ENCODE peak calls at places on chromosomes 1 and 21, in four cellular contexts. One of them, this sample, is unnamed.

GRCh38 chr21:43758132-43758619 is 17.9 kb downstream of the CSTB start:
- DNase-seq in lower lobe of right lung: no peak
- DNase-seq in naive thymus-derived CD4-positive, alpha-beta T cell: no peak
- DNase-seq in AG09309: peak; percentile 37
- DNase-seq in this sample: no peak

GRCh38 chr21:19048088-19048672 is 644.6 kb upstream of the TMPRSS15 start:
- DNase-seq in AG09309: no peak
- DNase-seq in naive thymus-derived CD4-positive, alpha-beta T cell: no peak
- DNase-seq in lower lobe of right lung: no peak
- DNase-seq in this sample: no peak

GRCh38 chr1:41343790-41344679 is 17.2 kb upstream of the FOXO6 start:
- DNase-seq in AG09309: no peak
- DNase-seq in naive thymus-derived CD4-positive, alpha-beta T cell: no peak
- DNase-seq in lower lobe of right lung: no peak
- DNase-seq in this sample: no peak

GRCh38 chr1:13863701-13864100 is 163.7 kb downstream of the PRDM2 start:
- DNase-seq in AG09309: no peak
- DNase-seq in naive thymus-derived CD4-positive, alpha-beta T cell: no peak
- DNase-seq in lower lobe of right lung: no peak
- DNase-seq in this sample: no peak

GRCh38 chr1:243982451-243983018 is 68.5 kb upstream of the ZBTB18 start:
- DNase-seq in naive thymus-derived CD4-positive, alpha-beta T cell: no peak
- DNase-seq in lower lobe of right lung: no peak
- DNase-seq in AG09309: no peak
- DNase-seq in this sample: no peak

GRCh38 chr1:180198611-180199010 is 31.5 kb upstream of the LHX4 start:
- DNase-seq in AG09309: no peak
- DNase-seq in lower lobe of right lung: no peak
- DNase-seq in naive thymus-derived CD4-positive, alpha-beta T cell: no peak
- DNase-seq in this sample: no peak

GRCh38 chr21:31731112-31731801 is 661 bp downstream of the SCAF4 start:
- DNase-seq in AG09309: no peak
- DNase-seq in lower lobe of right lung: peak; percentile 69
- DNase-seq in naive thymus-derived CD4-positive, alpha-beta T cell: peak; percentile 56
- DNase-seq in this sample: no peak

GRCh38 chr1:155261401-155261887 is 716 bp downstream of the SCAMP3 start:
- DNase-seq in lower lobe of right lung: no peak
- DNase-seq in AG09309: no peak
- DNase-seq in naive thymus-derived CD4-positive, alpha-beta T cell: no peak
- DNase-seq in this sample: no peak

GRCh38 chr21:44312716-44313115 is 12.9 kb downstream of the PFKL start:
- DNase-seq in naive thymus-derived CD4-positive, alpha-beta T cell: no peak
- DNase-seq in lower lobe of right lung: no peak
- DNase-seq in AG09309: no peak
- DNase-seq in this sample: no peak

GRCh38 chr1:173666646-173667045 is 3.0 kb downstream of the ANKRD45 start:
- DNase-seq in naive thymus-derived CD4-positive, alpha-beta T cell: no peak
- DNase-seq in lower lobe of right lung: no peak
- DNase-seq in AG09309: no peak
- DNase-seq in this sample: no peak

GRCh38 chr1:159883134-159883533 is 16.8 kb downstream of the CFAP45 start:
- DNase-seq in naive thymus-derived CD4-positive, alpha-beta T cell: no peak
- DNase-seq in AG09309: no peak
- DNase-seq in lower lobe of right lung: no peak
- DNase-seq in this sample: no peak

GRCh38 chr1:213983589-213984386 is 4.0 kb upstream of the PROX1 start:
- DNase-seq in lower lobe of right lung: no peak
- DNase-seq in naive thymus-derived CD4-positive, alpha-beta T cell: no peak
- DNase-seq in AG09309: no peak
- DNase-seq in this sample: no peak

GRCh38 chr1:168472244-168472643 is 71.6 kb downstream of the XCL2 start:
- DNase-seq in naive thymus-derived CD4-positive, alpha-beta T cell: no peak
- DNase-seq in AG09309: no peak
- DNase-seq in lower lobe of right lung: no peak
- DNase-seq in this sample: no peak

GRCh38 chr1:244780311-244780710 is 55.1 kb upstream of the COX20 start:
- DNase-seq in AG09309: no peak
- DNase-seq in naive thymus-derived CD4-positive, alpha-beta T cell: no peak
- DNase-seq in lower lobe of right lung: no peak
- DNase-seq in this sample: no peak

GRCh38 chr1:175731581-175731980 is 11.8 kb downstream of the TNR start:
- DNase-seq in lower lobe of right lung: no peak
- DNase-seq in AG09309: no peak
- DNase-seq in naive thymus-derived CD4-positive, alpha-beta T cell: no peak
- DNase-seq in this sample: no peak

GRCh38 chr1:206714331-206715058 is 29.8 kb downstream of the MAPKAPK2 start:
- DNase-seq in lower lobe of right lung: no peak
- DNase-seq in AG09309: peak; percentile 73
- DNase-seq in naive thymus-derived CD4-positive, alpha-beta T cell: no peak
- DNase-seq in this sample: no peak

GRCh38 chr1:33180226-33181037 is 1.4 kb downstream of the TRIM62 start:
- DNase-seq in AG09309: no peak
- DNase-seq in lower lobe of right lung: peak; percentile 95
- DNase-seq in naive thymus-derived CD4-positive, alpha-beta T cell: peak; percentile 51
- DNase-seq in this sample: peak; percentile 73

GRCh38 chr1:228082975-228083870 is 715 bp downstream of the ARF1 start:
- DNase-seq in lower lobe of right lung: peak; percentile 79
- DNase-seq in naive thymus-derived CD4-positive, alpha-beta T cell: no peak
- DNase-seq in AG09309: no peak
- DNase-seq in this sample: no peak

GRCh38 chr1:15400627-15401026 is 9.1 kb upstream of the EFHD2 start:
- DNase-seq in AG09309: no peak
- DNase-seq in naive thymus-derived CD4-positive, alpha-beta T cell: no peak
- DNase-seq in lower lobe of right lung: no peak
- DNase-seq in this sample: no peak

GRCh38 chr1:158806909-158807601 is 24.1 kb upstream of the MNDA start:
- DNase-seq in AG09309: no peak
- DNase-seq in naive thymus-derived CD4-positive, alpha-beta T cell: no peak
- DNase-seq in lower lobe of right lung: no peak
- DNase-seq in this sample: no peak

GRCh38 chr1:85199667-85200366 is 999 bp downstream of the SYDE2 start:
- DNase-seq in lower lobe of right lung: no peak
- DNase-seq in naive thymus-derived CD4-positive, alpha-beta T cell: no peak
- DNase-seq in AG09309: no peak
- DNase-seq in this sample: no peak

GRCh38 chr1:40930174-40930573 is 49.3 kb upstream of the CTPS1 start:
- DNase-seq in lower lobe of right lung: no peak
- DNase-seq in AG09309: no peak
- DNase-seq in naive thymus-derived CD4-positive, alpha-beta T cell: no peak
- DNase-seq in this sample: no peak

GRCh38 chr21:46550511-46550941 is 54.4 kb downstream of the S100B start:
- DNase-seq in naive thymus-derived CD4-positive, alpha-beta T cell: peak; percentile 90
- DNase-seq in lower lobe of right lung: no peak
- DNase-seq in AG09309: no peak
- DNase-seq in this sample: no peak

GRCh38 chr1:58443986-58444603 is 102.4 kb downstream of the OMA1 start:
- DNase-seq in naive thymus-derived CD4-positive, alpha-beta T cell: no peak
- DNase-seq in AG09309: peak; percentile 55
- DNase-seq in lower lobe of right lung: no peak
- DNase-seq in this sample: no peak

GRCh38 chr1:28855469-28855944 is 43.5 kb downstream of the OPRD1 start:
- DNase-seq in lower lobe of right lung: peak; percentile 49
- DNase-seq in naive thymus-derived CD4-positive, alpha-beta T cell: no peak
- DNase-seq in AG09309: no peak
- DNase-seq in this sample: no peak

GRCh38 chr1:204507317-204508105 is 8.7 kb upstream of the MDM4 start:
- DNase-seq in lower lobe of right lung: no peak
- DNase-seq in naive thymus-derived CD4-positive, alpha-beta T cell: no peak
- DNase-seq in AG09309: no peak
- DNase-seq in this sample: no peak

GRCh38 chr21:37452222-37452621 is 85.6 kb downstream of the DYRK1A start:
- DNase-seq in naive thymus-derived CD4-positive, alpha-beta T cell: no peak
- DNase-seq in lower lobe of right lung: no peak
- DNase-seq in AG09309: peak; percentile 82
- DNase-seq in this sample: peak; percentile 17

GRCh38 chr1:153760440-153760839 is 14.8 kb upstream of the SLC27A3 start:
- DNase-seq in naive thymus-derived CD4-positive, alpha-beta T cell: no peak
- DNase-seq in AG09309: no peak
- DNase-seq in lower lobe of right lung: no peak
- DNase-seq in this sample: no peak

GRCh38 chr1:26021647-26022403 is at the start of gene EXTL1:
- DNase-seq in naive thymus-derived CD4-positive, alpha-beta T cell: no peak
- DNase-seq in AG09309: no peak
- DNase-seq in lower lobe of right lung: no peak
- DNase-seq in this sample: no peak

GRCh38 chr1:199700551-199700950 is 327.0 kb upstream of the NR5A2 start:
- DNase-seq in lower lobe of right lung: no peak
- DNase-seq in AG09309: no peak
- DNase-seq in naive thymus-derived CD4-positive, alpha-beta T cell: no peak
- DNase-seq in this sample: no peak

GRCh38 chr1:170929412-170929834 is 5.9 kb upstream of the MROH9 start:
- DNase-seq in lower lobe of right lung: no peak
- DNase-seq in AG09309: peak; percentile 35
- DNase-seq in naive thymus-derived CD4-positive, alpha-beta T cell: no peak
- DNase-seq in this sample: no peak

GRCh38 chr1:214658785-214659184 is 55.8 kb downstream of the CENPF start:
- DNase-seq in lower lobe of right lung: no peak
- DNase-seq in AG09309: no peak
- DNase-seq in naive thymus-derived CD4-positive, alpha-beta T cell: no peak
- DNase-seq in this sample: no peak

GRCh38 chr1:11680270-11681070 is 478 bp downstream of the MAD2L2 start:
- DNase-seq in AG09309: no peak
- DNase-seq in naive thymus-derived CD4-positive, alpha-beta T cell: no peak
- DNase-seq in lower lobe of right lung: no peak
- DNase-seq in this sample: no peak

GRCh38 chr1:153192697-153193096 is 10.5 kb upstream of the LELP1 start:
- DNase-seq in lower lobe of right lung: no peak
- DNase-seq in naive thymus-derived CD4-positive, alpha-beta T cell: no peak
- DNase-seq in AG09309: no peak
- DNase-seq in this sample: no peak

GRCh38 chr21:42305707-42306147 is 9.5 kb downstream of the TFF3 start:
- DNase-seq in AG09309: no peak
- DNase-seq in naive thymus-derived CD4-positive, alpha-beta T cell: no peak
- DNase-seq in lower lobe of right lung: no peak
- DNase-seq in this sample: no peak

GRCh38 chr1:51620470-51620869 is 3.6 kb downstream of the OSBPL9 start:
- DNase-seq in naive thymus-derived CD4-positive, alpha-beta T cell: no peak
- DNase-seq in lower lobe of right lung: no peak
- DNase-seq in AG09309: no peak
- DNase-seq in this sample: no peak
- H3K4me3 ChIP-seq in naive thymus-derived CD4-positive, alpha-beta T cell: no peak overlapping the region
- H3K4me3 ChIP-seq in lower lobe of right lung: no peak overlapping the region
- H3K4me3 ChIP-seq in AG09309: no peak overlapping the region
- H3K4me3 ChIP-seq in this sample: peak overlapping the region; percentile 100

GRCh38 chr1:99645199-99645598 is 714 bp upstream of the PALMD start:
- DNase-seq in naive thymus-derived CD4-positive, alpha-beta T cell: no peak
- DNase-seq in lower lobe of right lung: no peak
- DNase-seq in AG09309: peak; percentile 8
- DNase-seq in this sample: no peak
- H3K4me3 ChIP-seq in naive thymus-derived CD4-positive, alpha-beta T cell: no peak overlapping the region
- H3K4me3 ChIP-seq in lower lobe of right lung: peak overlapping the region; percentile 53
- H3K4me3 ChIP-seq in AG09309: no peak overlapping the region
- H3K4me3 ChIP-seq in this sample: no peak overlapping the region

GRCh38 chr21:35615325-35615724 is 445.0 kb downstream of the SETD4 start:
- DNase-seq in AG09309: no peak
- DNase-seq in lower lobe of right lung: no peak
- DNase-seq in naive thymus-derived CD4-positive, alpha-beta T cell: no peak
- DNase-seq in this sample: no peak

GRCh38 chr21:35616090-35616489 is 444.2 kb downstream of the SETD4 start:
- DNase-seq in lower lobe of right lung: no peak
- DNase-seq in naive thymus-derived CD4-positive, alpha-beta T cell: peak; percentile 28
- DNase-seq in AG09309: peak; percentile 56
- DNase-seq in this sample: no peak

GRCh38 chr21:35614412-35614901 is 445.9 kb downstream of the SETD4 start:
- DNase-seq in naive thymus-derived CD4-positive, alpha-beta T cell: no peak
- DNase-seq in AG09309: no peak
- DNase-seq in lower lobe of right lung: no peak
- DNase-seq in this sample: no peak

GRCh38 chr21:35609263-35609662 is 451.1 kb downstream of the SETD4 start:
- DNase-seq in lower lobe of right lung: no peak
- DNase-seq in naive thymus-derived CD4-positive, alpha-beta T cell: no peak
- DNase-seq in AG09309: no peak
- DNase-seq in this sample: no peak

GRCh38 chr21:35611752-35612151 is 448.6 kb downstream of the SETD4 start:
- DNase-seq in naive thymus-derived CD4-positive, alpha-beta T cell: no peak
- DNase-seq in AG09309: no peak
- DNase-seq in lower lobe of right lung: no peak
- DNase-seq in this sample: no peak
- H3K4me3 ChIP-seq in naive thymus-derived CD4-positive, alpha-beta T cell: no peak overlapping the region
- H3K4me3 ChIP-seq in AG09309: no peak overlapping the region
- H3K4me3 ChIP-seq in lower lobe of right lung: no peak overlapping the region
- H3K4me3 ChIP-seq in this sample: no peak overlapping the region

DNA sequence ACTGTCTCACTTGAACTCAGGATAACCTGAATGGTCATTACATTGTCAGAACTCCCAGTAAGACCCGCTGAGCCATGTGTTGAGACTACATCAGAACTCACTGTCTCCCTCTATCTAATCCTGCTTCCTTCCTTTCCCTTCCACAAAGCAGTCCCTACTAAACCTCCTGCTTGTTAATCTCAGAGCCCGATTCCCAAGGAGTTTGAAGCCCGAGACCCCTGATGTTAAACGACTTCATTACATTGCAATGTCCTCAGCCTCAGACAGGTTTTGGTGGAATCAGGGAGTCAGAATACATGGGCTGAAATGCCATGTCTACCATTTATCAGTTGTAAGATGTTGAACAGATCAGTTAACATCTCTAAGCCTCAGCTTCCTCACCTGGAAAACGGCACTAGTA is 682.4 kb downstream of the ADGRL2 start:
- DNase-seq in AG09309: no peak
- DNase-seq in naive thymus-derived CD4-positive, alpha-beta T cell: no peak
- DNase-seq in lower lobe of right lung: no peak
- DNase-seq in this sample: no peak
- H3K4me3 ChIP-seq in AG09309: no peak overlapping the region
- H3K4me3 ChIP-seq in naive thymus-derived CD4-positive, alpha-beta T cell: no peak overlapping the region
- H3K4me3 ChIP-seq in lower lobe of right lung: no peak overlapping the region
- H3K4me3 ChIP-seq in this sample: no peak overlapping the region

DNA sequence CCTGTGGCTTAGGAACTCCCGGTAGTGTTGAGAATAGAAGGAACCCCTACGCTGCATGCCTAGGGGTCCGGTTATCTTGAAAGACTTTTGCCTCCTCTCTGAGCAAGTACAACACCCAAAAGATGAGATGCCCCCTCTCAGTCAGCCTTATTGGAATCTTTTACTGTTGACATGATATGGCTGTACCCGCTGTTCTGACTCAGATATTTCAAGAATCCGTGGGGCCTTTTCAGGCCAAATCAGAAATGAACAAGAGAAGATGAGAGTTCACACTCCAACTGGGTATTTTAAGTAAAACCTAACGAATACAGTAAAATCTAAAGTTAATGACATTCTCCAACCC is 164.2 kb downstream of the PPIAL4G start:
- DNase-seq in AG09309: no peak
- DNase-seq in naive thymus-derived CD4-positive, alpha-beta T cell: no peak
- DNase-seq in lower lobe of right lung: no peak
- DNase-seq in this sample: no peak
- H3K4me3 ChIP-seq in AG09309: no peak overlapping the region
- H3K4me3 ChIP-seq in naive thymus-derived CD4-positive, alpha-beta T cell: peak overlapping the region; percentile 67
- H3K4me3 ChIP-seq in lower lobe of right lung: peak overlapping the region; percentile 46
- H3K4me3 ChIP-seq in this sample: peak overlapping the region; percentile 58

GRCh38 chr1:66271216-66271903 is 262.6 kb upstream of the SGIP1 start:
- DNase-seq in naive thymus-derived CD4-positive, alpha-beta T cell: peak; percentile 66
- DNase-seq in lower lobe of right lung: peak; percentile 66
- DNase-seq in AG09309: peak; percentile 99
- DNase-seq in this sample: peak; percentile 64
- H3K4me3 ChIP-seq in naive thymus-derived CD4-positive, alpha-beta T cell: no peak overlapping the region
- H3K4me3 ChIP-seq in lower lobe of right lung: no peak overlapping the region
- H3K4me3 ChIP-seq in AG09309: no peak overlapping the region
- H3K4me3 ChIP-seq in this sample: peak overlapping the region; percentile 44

GRCh38 chr1:177710973-177711372 is 258.9 kb downstream of the SEC16B start:
- DNase-seq in lower lobe of right lung: no peak
- DNase-seq in AG09309: no peak
- DNase-seq in naive thymus-derived CD4-positive, alpha-beta T cell: no peak
- DNase-seq in this sample: no peak
- H3K4me3 ChIP-seq in lower lobe of right lung: no peak overlapping the region
- H3K4me3 ChIP-seq in AG09309: no peak overlapping the region
- H3K4me3 ChIP-seq in naive thymus-derived CD4-positive, alpha-beta T cell: no peak overlapping the region
- H3K4me3 ChIP-seq in this sample: no peak overlapping the region

This sample was measured in thoracic aorta.